ENCODE peak calls at places on chromosome 1, in ten cellular contexts. One of them, this sample, is unnamed.

GRCh38 chr1:183027791-183028190 is 4.6 kb downstream of the LAMC1 start:
- DNase-seq in Calu3: no peak
- DNase-seq in activated CD4-positive, alpha-beta T cell treated with anti-CD3 and anti-CD28 coated beads for 36 hours: no peak
- DNase-seq in activated T-cell treated with anti-CD3 and anti-CD28 coated beads for 4 hours: no peak
- DNase-seq in GM04503: no peak
- DNase-seq in activated T-helper 1 cell treated with Interleukin-2 at 50 U/mL for 16 hours: no peak
- DNase-seq in T1000: no peak
- DNase-seq in kidney epithelial cell: no peak
- DNase-seq in CD4-positive, alpha-beta T cell: no peak
- DNase-seq in A549: no peak
- DNase-seq in this sample: no peak

GRCh38 chr1:39952359-39953110 is 2.4 kb upstream of the MFSD2A start:
- DNase-seq in GM04503: no peak
- DNase-seq in activated T-helper 1 cell treated with Interleukin-2 at 50 U/mL for 16 hours: no peak
- DNase-seq in A549: no peak
- DNase-seq in Calu3: peak; percentile 64
- DNase-seq in T1000: no peak
- DNase-seq in kidney epithelial cell: no peak
- DNase-seq in CD4-positive, alpha-beta T cell: no peak
- DNase-seq in activated CD4-positive, alpha-beta T cell treated with anti-CD3 and anti-CD28 coated beads for 36 hours: no peak
- DNase-seq in activated T-cell treated with anti-CD3 and anti-CD28 coated beads for 4 hours: no peak
- DNase-seq in this sample: no peak

GRCh38 chr1:6419803-6420593 is at the start of gene HES2:
- DNase-seq in kidney epithelial cell: no peak
- DNase-seq in CD4-positive, alpha-beta T cell: no peak
- DNase-seq in activated T-cell treated with anti-CD3 and anti-CD28 coated beads for 4 hours: no peak
- DNase-seq in T1000: no peak
- DNase-seq in Calu3: peak; percentile 47
- DNase-seq in GM04503: no peak
- DNase-seq in activated CD4-positive, alpha-beta T cell treated with anti-CD3 and anti-CD28 coated beads for 36 hours: no peak
- DNase-seq in A549: no peak
- DNase-seq in activated T-helper 1 cell treated with Interleukin-2 at 50 U/mL for 16 hours: no peak
- DNase-seq in this sample: no peak

GRCh38 chr1:210587547-210587946 is 258.8 kb downstream of the HHAT start:
- DNase-seq in T1000: no peak
- DNase-seq in Calu3: no peak
- DNase-seq in activated T-cell treated with anti-CD3 and anti-CD28 coated beads for 4 hours: no peak
- DNase-seq in A549: no peak
- DNase-seq in kidney epithelial cell: no peak
- DNase-seq in activated CD4-positive, alpha-beta T cell treated with anti-CD3 and anti-CD28 coated beads for 36 hours: no peak
- DNase-seq in activated T-helper 1 cell treated with Interleukin-2 at 50 U/mL for 16 hours: no peak
- DNase-seq in GM04503: no peak
- DNase-seq in CD4-positive, alpha-beta T cell: no peak
- DNase-seq in this sample: no peak

GRCh38 chr1:189769448-189769847 is 708.2 kb downstream of the BRINP3 start:
- DNase-seq in kidney epithelial cell: no peak
- DNase-seq in activated CD4-positive, alpha-beta T cell treated with anti-CD3 and anti-CD28 coated beads for 36 hours: no peak
- DNase-seq in A549: no peak
- DNase-seq in T1000: no peak
- DNase-seq in GM04503: no peak
- DNase-seq in activated T-cell treated with anti-CD3 and anti-CD28 coated beads for 4 hours: no peak
- DNase-seq in Calu3: no peak
- DNase-seq in activated T-helper 1 cell treated with Interleukin-2 at 50 U/mL for 16 hours: no peak
- DNase-seq in CD4-positive, alpha-beta T cell: no peak
- DNase-seq in this sample: no peak

GRCh38 chr1:196891251-196891650 is 3.4 kb downstream of the CFHR4 start:
- DNase-seq in GM04503: no peak
- DNase-seq in Calu3: no peak
- DNase-seq in kidney epithelial cell: no peak
- DNase-seq in CD4-positive, alpha-beta T cell: no peak
- DNase-seq in activated T-helper 1 cell treated with Interleukin-2 at 50 U/mL for 16 hours: no peak
- DNase-seq in T1000: no peak
- DNase-seq in activated CD4-positive, alpha-beta T cell treated with anti-CD3 and anti-CD28 coated beads for 36 hours: no peak
- DNase-seq in A549: no peak
- DNase-seq in activated T-cell treated with anti-CD3 and anti-CD28 coated beads for 4 hours: no peak
- DNase-seq in this sample: no peak

GRCh38 chr1:219460561-219461511 is 152.1 kb downstream of the ZC3H11B start:
- DNase-seq in GM04503: peak; percentile 55
- DNase-seq in CD4-positive, alpha-beta T cell: no peak
- DNase-seq in Calu3: no peak
- DNase-seq in activated T-cell treated with anti-CD3 and anti-CD28 coated beads for 4 hours: no peak
- DNase-seq in kidney epithelial cell: no peak
- DNase-seq in A549: no peak
- DNase-seq in T1000: no peak
- DNase-seq in activated CD4-positive, alpha-beta T cell treated with anti-CD3 and anti-CD28 coated beads for 36 hours: no peak
- DNase-seq in activated T-helper 1 cell treated with Interleukin-2 at 50 U/mL for 16 hours: no peak
- DNase-seq in this sample: peak; percentile 78

GRCh38 chr1:39391741-39392679 is 99.4 kb upstream of the BMP8A start:
- DNase-seq in A549: peak; percentile 74
- DNase-seq in Calu3: peak; percentile 57
- DNase-seq in activated CD4-positive, alpha-beta T cell treated with anti-CD3 and anti-CD28 coated beads for 36 hours: no peak
- DNase-seq in activated T-helper 1 cell treated with Interleukin-2 at 50 U/mL for 16 hours: no peak
- DNase-seq in GM04503: peak; percentile 68
- DNase-seq in activated T-cell treated with anti-CD3 and anti-CD28 coated beads for 4 hours: no peak
- DNase-seq in kidney epithelial cell: peak; percentile 83
- DNase-seq in T1000: peak; percentile 58
- DNase-seq in CD4-positive, alpha-beta T cell: no peak
- DNase-seq in this sample: no peak

GRCh38 chr1:172929006-172929405 is 121.7 kb downstream of the TNFSF18 start:
- DNase-seq in kidney epithelial cell: no peak
- DNase-seq in GM04503: no peak
- DNase-seq in activated T-helper 1 cell treated with Interleukin-2 at 50 U/mL for 16 hours: no peak
- DNase-seq in Calu3: no peak
- DNase-seq in activated CD4-positive, alpha-beta T cell treated with anti-CD3 and anti-CD28 coated beads for 36 hours: no peak
- DNase-seq in CD4-positive, alpha-beta T cell: no peak
- DNase-seq in A549: no peak
- DNase-seq in T1000: no peak
- DNase-seq in activated T-cell treated with anti-CD3 and anti-CD28 coated beads for 4 hours: no peak
- DNase-seq in this sample: no peak